ENCODE peak calls at places on chromosomes 2 and 18, in five cellular contexts. Y is HCT116, J is upper lobe of left lung, K is lower lobe of right lung, C is K562. P is an unnamed sample.

GRCh38 chr2:159249955-159250723 is 36.4 kb downstream of the WDSUB1 start:
- ATAC-seq in Y (peak; percentile 89), J (peak; percentile 90), K (peak; percentile 89), C (no peak), P (peak; percentile 88)

GRCh38 chr2:71629273-71629672 is 175.9 kb downstream of the DYSF start:
- ATAC-seq in Y (no peak), J (no peak), K (no peak), C (no peak), P (no peak)

GRCh38 chr18:68267583-68267982 is 447.3 kb downstream of the TMX3 start:
- ATAC-seq in Y (no peak), J (no peak), K (no peak), C (no peak), P (no peak)

GRCh38 chr2:241980193-241980592 is 110.7 kb downstream of the RTP5 start:
- ATAC-seq in Y (no peak), J (no peak), K (no peak), C (no peak), P (no peak)

GRCh38 chr2:140891614-140892212 is 1239.1 kb downstream of the LRP1B start:
- ATAC-seq in Y (peak; percentile 87), J (no peak), K (no peak), C (no peak), P (no peak)

GRCh38 chr2:241886840-241887447 is 17.4 kb downstream of the RTP5 start:
- ATAC-seq in Y (no peak), J (no peak), K (no peak), C (no peak), P (no peak)

GRCh38 chr2:126979039-126979438 is 80.3 kb downstream of the TEX51 start:
- ATAC-seq in Y (no peak), J (no peak), K (no peak), C (no peak), P (no peak)

GRCh38 chr2:187057466-187057865 is 208.5 kb upstream of the ZSWIM2 start:
- ATAC-seq in Y (no peak), J (no peak), K (no peak), C (peak; percentile 49), P (no peak)

GRCh38 chr2:150465703-150466569 is 21.5 kb downstream of the RND3 start:
- ATAC-seq in Y (no peak), J (no peak), K (no peak), C (no peak), P (no peak)

GRCh38 chr2:143255899-143256298 is 126.7 kb downstream of the ARHGAP15 start:
- ATAC-seq in Y (no peak), J (no peak), K (no peak), C (no peak), P (no peak)

GRCh38 chr2:120323214-120323613 is 22.7 kb upstream of the INHBB start:
- ATAC-seq in Y (no peak), J (peak; percentile 86), K (peak; percentile 59), C (no peak), P (peak; percentile 88)

GRCh38 chr2:201915446-201915845 is 109.1 kb downstream of the CDK15 start:
- ATAC-seq in Y (peak; percentile 77), J (no peak), K (no peak), C (peak; percentile 58), P (no peak)

GRCh38 chr2:1455466-1455865 is 42.2 kb downstream of the TPO start:
- ATAC-seq in Y (no peak), J (peak; percentile 86), K (no peak), C (no peak), P (no peak)

GRCh38 chr2:188786368-188786781 is 187.8 kb upstream of the COL3A1 start:
- ATAC-seq in Y (no peak), J (peak; percentile 86), K (no peak), C (no peak), P (peak; percentile 48)

GRCh38 chr2:9979977-9980376 is 28.5 kb downstream of the GRHL1 start:
- ATAC-seq in Y (no peak), J (no peak), K (no peak), C (no peak), P (no peak)

GRCh38 chr18:48975221-48975816 is 24.6 kb upstream of the SMAD7 start:
- ATAC-seq in Y (no peak), J (peak; percentile 40), K (peak; percentile 13), C (peak; percentile 80), P (peak; percentile 21)

GRCh38 chr2:185640588-185640987 is 98.0 kb upstream of the FSIP2 start:
- ATAC-seq in Y (no peak), J (no peak), K (no peak), C (no peak), P (no peak)

GRCh38 chr2:190670182-190670946 is 21.5 kb downstream of the NAB1 start:
- ATAC-seq in Y (no peak), J (no peak), K (no peak), C (no peak), P (no peak)

GRCh38 chr2:728165-728564 is 51.0 kb upstream of the TMEM18 start:
- ATAC-seq in Y (no peak), J (no peak), K (no peak), C (no peak), P (no peak)

GRCh38 chr2:100907832-100908231 is 87.9 kb downstream of the NPAS2 start:
- ATAC-seq in Y (no peak), J (no peak), K (no peak), C (no peak), P (no peak)

GRCh38 chr2:8566788-8567468 is 114.9 kb upstream of the ID2 start:
- ATAC-seq in Y (no peak), J (no peak), K (no peak), C (peak; percentile 68), P (no peak)

GRCh38 chr2:53768233-53768542 is 584 bp downstream of the CHAC2 start:
- ATAC-seq in Y (peak; percentile 71), J (peak; percentile 72), K (peak; percentile 85), C (peak; percentile 65), P (no peak)

GRCh38 chr2:209974566-209974965 is 27.9 kb upstream of the RPE start:
- ATAC-seq in Y (no peak), J (no peak), K (no peak), C (no peak), P (no peak)

GRCh38 chr18:35513181-35513932 is 15.6 kb upstream of the INO80C start:
- ATAC-seq in Y (peak; percentile 93), J (peak; percentile 88), K (peak; percentile 85), C (peak; percentile 27), P (peak; percentile 71)

GRCh38 chr2:141534671-141535359 is 596.0 kb downstream of the LRP1B start:
- ATAC-seq in Y (no peak), J (no peak), K (no peak), C (no peak), P (no peak)

GRCh38 chr2:38142627-38143026 is 66.7 kb upstream of the CYP1B1 start:
- ATAC-seq in Y (no peak), J (no peak), K (no peak), C (no peak), P (no peak)

GRCh38 chr2:142153601-142154000 is 22.8 kb upstream of the LRP1B start:
- ATAC-seq in Y (no peak), J (no peak), K (no peak), C (no peak), P (no peak)

GRCh38 chr2:46226620-46227019 is 70.6 kb upstream of the EPAS1 start:
- ATAC-seq in Y (no peak), J (no peak), K (no peak), C (no peak), P (no peak)

GRCh38 chr2:38763226-38763625 is 12.1 kb upstream of the SRSF7 start:
- ATAC-seq in Y (no peak), J (no peak), K (no peak), C (no peak), P (no peak)

GRCh38 chr2:45901468-45902081 is 250.1 kb downstream of the PRKCE start:
- ATAC-seq in Y (no peak), J (no peak), K (peak; percentile 8), C (no peak), P (no peak)

GRCh38 chr2:63654959-63655358 is 66.2 kb downstream of the MDH1 start:
- ATAC-seq in Y (no peak), J (no peak), K (no peak), C (no peak), P (no peak)

DNA sequence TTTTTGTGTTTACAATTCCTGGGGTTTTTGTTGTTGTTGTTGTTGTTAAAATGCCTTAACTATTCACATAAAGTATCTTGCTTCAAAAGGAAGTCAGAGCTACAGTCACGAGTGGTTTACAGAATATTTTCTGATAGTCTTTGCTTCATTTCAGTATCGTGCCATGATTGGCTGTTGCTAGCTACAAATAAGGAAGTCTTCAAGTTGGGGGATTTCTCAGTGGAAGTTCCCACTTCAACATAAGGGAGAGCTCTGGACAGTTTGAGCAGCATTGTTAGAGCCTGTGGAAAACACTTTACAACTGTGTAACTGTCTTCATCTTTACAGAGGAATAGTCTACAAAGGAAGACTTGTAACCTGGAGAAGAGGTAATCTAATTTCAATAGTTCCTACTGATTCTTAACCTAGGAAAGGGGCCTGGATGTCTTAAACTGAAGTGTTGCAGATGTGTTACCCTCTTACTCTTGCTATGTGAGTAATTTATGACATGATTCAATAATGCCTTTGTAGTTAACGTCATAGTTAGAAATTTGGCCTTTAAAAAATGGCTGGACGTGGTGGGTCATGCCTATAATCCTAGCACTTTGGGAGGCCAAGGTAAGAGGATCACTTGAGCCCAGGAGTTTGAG is 23.4 kb upstream of the TANK start:
- ATAC-seq in Y (peak; percentile 45), J (peak; percentile 89), K (peak; percentile 90), C (peak; percentile 66), P (peak; percentile 74)
- H3K27ac ChIP-seq in Y (peak overlapping the region; percentile 96), J (peak overlapping the region; percentile 64), K (peak overlapping the region; percentile 66), C (no peak overlapping the region), P (no peak overlapping the region)

GRCh38 chr2:112542974-112543760 is 902 bp downstream of the POLR1B start:
- ATAC-seq in Y (no peak), J (no peak), K (no peak), C (peak; percentile 27), P (no peak)
- TF ChIP-seq CTCF in Y (no peak), J (no peak), K (no peak), C (no peak), P (no peak)

GRCh38 chr2:207530160-207531023 is 630 bp downstream of the CREB1 start:
- ATAC-seq in Y (peak; percentile 2), J (no peak), K (no peak), C (no peak), P (peak; percentile 4)

GRCh38 chr2:207531024-207531411 is 1.3 kb downstream of the CREB1 start:
- ATAC-seq in Y (no peak), J (no peak), K (no peak), C (no peak), P (no peak)

GRCh38 chr2:207534390-207534789 is 4.6 kb downstream of the CREB1 start:
- ATAC-seq in Y (no peak), J (no peak), K (no peak), C (peak; percentile 45), P (no peak)

GRCh38 chr2:207532676-207533075 is 2.9 kb downstream of the CREB1 start:
- ATAC-seq in Y (no peak), J (no peak), K (no peak), C (no peak), P (no peak)

GRCh38 chr2:207533609-207534008 is 3.8 kb downstream of the CREB1 start:
- ATAC-seq in Y (no peak), J (no peak), K (no peak), C (no peak), P (no peak)
- H3K27ac ChIP-seq in Y (no peak overlapping the region), J (peak overlapping the region; percentile 49), K (peak overlapping the region; percentile 31), C (peak overlapping the region; percentile 85), P (peak overlapping the region; percentile 97)

DNA sequence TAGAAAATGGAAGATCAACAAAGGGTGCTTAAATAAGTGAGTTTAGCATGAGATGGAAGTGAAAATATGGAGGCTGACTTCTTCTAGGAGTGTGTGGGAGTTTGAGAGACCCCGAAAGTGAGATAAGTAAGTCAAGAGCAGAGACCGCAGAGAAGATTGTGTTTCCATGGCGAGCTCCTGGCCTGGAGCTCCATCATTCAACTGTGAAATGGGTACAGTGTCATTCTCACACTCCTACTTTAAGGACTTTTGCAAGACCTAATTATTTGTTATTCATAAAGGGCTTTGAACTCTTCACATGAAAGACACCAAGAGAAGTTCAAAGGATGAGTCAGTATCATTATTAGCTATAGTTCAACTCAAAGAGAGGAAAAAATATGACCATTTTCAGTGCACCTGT is 134.2 kb upstream of the PIK3C3 start:
- ATAC-seq in Y (no peak), J (no peak), K (no peak), C (no peak), P (no peak)
- TF ChIP-seq CTCF in Y (no peak), J (no peak), K (no peak), C (no peak), P (no peak)